ENCODE peak calls at places on chromosomes 12 and 14, in eight cellular contexts. F, L, W, K, R, A, P and J are unnamed samples.

GRCh38 chr12:24814379-24815086 is 134.4 kb downstream of the BCAT1 start:
- DNase-seq in F (no peak), L (peak; percentile 55), W (no peak), K (no peak), R (no peak), A (no peak), P (no peak), J (no peak)

GRCh38 chr12:105324704-105325103 is 5.8 kb upstream of the C12orf75 start:
- DNase-seq in F (no peak), L (no peak), W (no peak), K (no peak), R (no peak), A (no peak), P (no peak), J (no peak)

GRCh38 chr14:103483600-103483999 is 39.0 kb downstream of the CKB start:
- DNase-seq in F (peak; percentile 89), L (no peak), W (peak; percentile 98), K (peak; percentile 34), R (peak; percentile 98), A (peak; percentile 21), P (no peak), J (no peak)

GRCh38 chr14:22977684-22978486 is 4.5 kb downstream of the AJUBA start:
- DNase-seq in F (peak; percentile 71), L (no peak), W (peak; percentile 92), K (no peak), R (peak; percentile 67), A (peak; percentile 57), P (no peak), J (no peak)

GRCh38 chr12:106854723-106855122 is 80.2 kb downstream of the RIC8B start:
- DNase-seq in F (no peak), L (no peak), W (no peak), K (no peak), R (no peak), A (no peak), P (no peak), J (no peak)

GRCh38 chr12:107477946-107478610 is 207.5 kb upstream of the PWP1 start:
- DNase-seq in F (no peak), L (no peak), W (peak; percentile 50), K (no peak), R (no peak), A (no peak), P (no peak), J (no peak)

GRCh38 chr12:27383429-27384260 is 51.0 kb downstream of the BMAL2 start:
- DNase-seq in F (peak; percentile 81), L (peak; percentile 73), W (peak; percentile 98), K (peak; percentile 70), R (peak; percentile 89), A (peak; percentile 28), P (peak; percentile 76), J (peak; percentile 60)

GRCh38 chr14:64191756-64192155 is 102.4 kb downstream of the ESR2 start:
- DNase-seq in F (peak; percentile 87), L (no peak), W (peak; percentile 80), K (no peak), R (peak; percentile 96), A (peak; percentile 71), P (no peak), J (no peak)

GRCh38 chr14:60095781-60096450 is 4.2 kb downstream of the PCNX4 start:
- DNase-seq in F (peak; percentile 62), L (no peak), W (peak; percentile 79), K (no peak), R (peak; percentile 93), A (no peak), P (no peak), J (no peak)

GRCh38 chr14:104692261-104692938 is 3.0 kb downstream of the INF2 start:
- DNase-seq in F (no peak), L (no peak), W (no peak), K (no peak), R (no peak), A (no peak), P (no peak), J (no peak)

GRCh38 chr12:42109031-42109430 is 35.6 kb downstream of the GXYLT1 start:
- DNase-seq in F (no peak), L (no peak), W (no peak), K (no peak), R (no peak), A (no peak), P (no peak), J (no peak)

GRCh38 chr12:26789731-26790644 is 43.0 kb downstream of the ITPR2 start:
- DNase-seq in F (peak; percentile 35), L (no peak), W (peak; percentile 90), K (no peak), R (peak; percentile 75), A (peak; percentile 34), P (no peak), J (no peak)

GRCh38 chr12:87092421-87092820 is 836.2 kb upstream of the MGAT4C start:
- DNase-seq in F (no peak), L (no peak), W (no peak), K (no peak), R (no peak), A (no peak), P (no peak), J (no peak)

GRCh38 chr14:106652494-106652893 is 1126.1 kb downstream of the TMEM121 start:
- DNase-seq in F (no peak), L (no peak), W (no peak), K (no peak), R (no peak), A (no peak), P (no peak), J (peak; percentile 36)

GRCh38 chr14:99595034-99595433 is 9.0 kb downstream of the CCDC85C start:
- DNase-seq in F (no peak), L (no peak), W (no peak), K (no peak), R (no peak), A (no peak), P (no peak), J (peak; percentile 76)

GRCh38 chr12:49108958-49109404 is 1.7 kb downstream of the LMBR1L start:
- DNase-seq in F (peak; percentile 27), L (no peak), W (no peak), K (peak; percentile 38), R (peak; percentile 20), A (no peak), P (no peak), J (no peak)

GRCh38 chr12:123089631-123090353 is 61.1 kb downstream of the PITPNM2 start:
- DNase-seq in F (peak; percentile 97), L (no peak), W (peak; percentile 98), K (no peak), R (peak; percentile 99), A (peak; percentile 87), P (no peak), J (no peak)

GRCh38 chr14:102694530-102695171 is 82.6 kb upstream of the TRAF3 start:
- DNase-seq in F (peak; percentile 52), L (peak; percentile 75), W (peak; percentile 89), K (peak; percentile 45), R (peak; percentile 73), A (no peak), P (peak; percentile 72), J (peak; percentile 57)

DNA sequence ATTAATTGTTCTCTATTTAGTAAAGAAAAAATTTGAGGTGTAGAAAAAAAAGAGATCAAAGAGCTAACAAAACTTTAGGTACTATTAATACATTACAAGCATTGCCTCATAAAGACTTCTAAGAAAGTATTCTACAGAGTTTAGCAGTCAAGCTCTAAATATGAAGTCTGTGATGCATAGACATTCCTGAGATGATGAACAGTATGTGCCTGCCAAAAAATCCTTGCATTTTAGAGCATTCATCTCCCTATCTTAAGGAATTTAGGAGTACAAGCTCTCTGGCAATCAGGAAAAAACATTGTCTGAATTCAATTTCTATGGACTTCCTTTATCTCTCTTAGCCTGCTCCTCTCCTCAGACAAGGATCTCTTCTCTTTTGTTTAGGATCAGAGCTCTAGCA is 202.6 kb upstream of the LRFN5 start:
- DNase-seq in F (no peak), L (no peak), W (no peak), K (no peak), R (no peak), A (no peak), P (no peak), J (no peak)
- TF ChIP-seq CTCF in F (no peak), L (no peak), W (no peak), K (no peak), R (no peak), A (no peak), P (no peak), J (no peak)

GRCh38 chr14:96304956-96305355 is 48.9 kb downstream of the BDKRB1 start:
- DNase-seq in F (no peak), L (no peak), W (peak; percentile 19), K (no peak), R (no peak), A (no peak), P (peak; percentile 38), J (no peak)
- TF ChIP-seq CTCF in F (peak; percentile 50), L (no peak), W (peak; percentile 40), K (no peak), R (peak; percentile 4), A (no peak), P (peak; percentile 62), J (peak; percentile 12)

GRCh38 chr12:14774074-14774943 is 29.0 kb downstream of the WBP11 start:
- DNase-seq in F (peak; percentile 96), L (peak; percentile 93), W (peak; percentile 95), K (peak; percentile 92), R (peak; percentile 94), A (peak; percentile 77), P (peak; percentile 92), J (peak; percentile 89)

GRCh38 chr12:14774944-14775651 is 28.2 kb downstream of the WBP11 start:
- DNase-seq in F (peak; percentile 54), L (peak; percentile 44), W (peak; percentile 37), K (peak; percentile 23), R (peak; percentile 65), A (no peak), P (peak; percentile 38), J (no peak)

GRCh38 chr12:14775652-14776020 is 27.6 kb downstream of the WBP11 start:
- DNase-seq in F (peak; percentile 48), L (no peak), W (no peak), K (no peak), R (peak; percentile 73), A (no peak), P (no peak), J (no peak)

GRCh38 chr12:14777271-14777670 is 26.0 kb downstream of the WBP11 start:
- DNase-seq in F (peak; percentile 15), L (no peak), W (peak; percentile 86), K (no peak), R (no peak), A (no peak), P (peak; percentile 54), J (no peak)

GRCh38 chr12:14776236-14776959 is 26.9 kb downstream of the WBP11 start:
- DNase-seq in F (peak; percentile 32), L (no peak), W (peak; percentile 38), K (no peak), R (peak; percentile 29), A (no peak), P (no peak), J (no peak)
- TF ChIP-seq CTCF in F (peak; percentile 66), L (peak; percentile 38), W (peak; percentile 53), K (no peak), R (peak; percentile 34), A (peak; percentile 11), P (peak; percentile 26), J (peak; percentile 35)

GRCh38 chr14:30587141-30587540 is 28.2 kb downstream of the G2E3 start:
- DNase-seq in F (no peak), L (no peak), W (no peak), K (no peak), R (no peak), A (no peak), P (no peak), J (no peak)

GRCh38 chr14:30584058-30584630 is 25.2 kb downstream of the G2E3 start:
- DNase-seq in F (no peak), L (no peak), W (no peak), K (no peak), R (peak; percentile 49), A (no peak), P (no peak), J (no peak)

GRCh38 chr14:30585204-30585603 is 26.2 kb downstream of the G2E3 start:
- DNase-seq in F (no peak), L (no peak), W (no peak), K (no peak), R (no peak), A (no peak), P (no peak), J (no peak)

GRCh38 chr14:30588873-30589272 is 29.9 kb downstream of the G2E3 start:
- DNase-seq in F (no peak), L (no peak), W (no peak), K (no peak), R (no peak), A (no peak), P (no peak), J (no peak)
- TF ChIP-seq CTCF in F (no peak), L (no peak), W (no peak), K (no peak), R (no peak), A (no peak), P (no peak), J (no peak)